ENCODE peak calls at places on chromosomes 7 and 10, in eight cellular contexts. M is mesenteric fat pad; F is kidney glomerular epithelial cell; Y is astrocyte of the cerebellum; Q is naive B cell; J is activated CD4-positive, alpha-beta T cell treated with anti-CD3 and anti-CD28 coated beads, Interleukin-2, amount 50 U/mL, for 48 hours; X is activated CD4-positive, CD25-positive, alpha-beta regulatory T cell; B is NCI-H146. G is an unnamed sample.

GRCh38 chr7:45469103-45469502 is 105.1 kb upstream of the ADCY1 start:
- DNase-seq in M (no peak), F (no peak), J (no peak), B (no peak), X (no peak), Q (no peak), Y (peak; percentile 84), G (no peak)

GRCh38 chr7:143003393-143004051 is 23.4 kb downstream of the OR9A2 start:
- DNase-seq in Y (peak; percentile 18), J (peak; percentile 27), B (peak; percentile 7), M (no peak), Q (peak; percentile 55), F (peak; percentile 44), X (no peak), G (peak; percentile 58)

GRCh38 chr10:124701435-124701834 is 42.7 kb downstream of the FAM53B start:
- DNase-seq in Q (no peak), Y (peak; percentile 39), M (peak; percentile 94), J (no peak), X (no peak), B (no peak), F (no peak), G (no peak)

GRCh38 chr10:33113111-33113856 is 155.3 kb upstream of the ITGB1 start:
- DNase-seq in M (no peak), B (no peak), X (no peak), Y (no peak), Q (no peak), J (no peak), F (no peak), G (peak; percentile 55)

GRCh38 chr7:147013820-147014219 is 897.2 kb downstream of the CNTNAP2 start:
- DNase-seq in Y (peak; percentile 42), Q (no peak), J (no peak), X (no peak), M (no peak), B (no peak), F (no peak), G (no peak)

GRCh38 chr10:102342958-102343357 is 52.5 kb upstream of the NFKB2 start:
- DNase-seq in J (no peak), Q (no peak), X (no peak), Y (peak; percentile 63), F (peak; percentile 81), M (no peak), B (no peak), G (peak; percentile 85)

GRCh38 chr10:89744021-89744420 is 42.6 kb downstream of the KIF20B start:
- DNase-seq in Q (no peak), F (peak; percentile 16), Y (peak; percentile 6), M (no peak), X (no peak), B (no peak), J (no peak), G (no peak)

GRCh38 chr7:120760851-120761250 is 97.1 kb downstream of the TSPAN12 start:
- DNase-seq in F (no peak), Y (no peak), X (no peak), J (no peak), Q (no peak), M (no peak), B (no peak), G (no peak)

GRCh38 chr10:1401056-1401965 is 336.0 kb downstream of the ADARB2 start:
- DNase-seq in M (peak; percentile 78), J (no peak), Y (no peak), Q (no peak), F (no peak), X (no peak), B (no peak), G (no peak)

GRCh38 chr7:43443380-43443779 is 139.5 kb upstream of the STK17A start:
- DNase-seq in B (no peak), Q (no peak), X (no peak), Y (no peak), F (no peak), M (no peak), J (no peak), G (no peak)

GRCh38 chr10:86064931-86065662 is 301.5 kb downstream of the GRID1 start:
- DNase-seq in B (no peak), J (no peak), F (no peak), X (no peak), Y (no peak), M (peak; percentile 60), Q (no peak), G (no peak)

GRCh38 chr7:76089865-76090495 is 42.1 kb downstream of the MDH2 start:
- DNase-seq in Q (no peak), Y (no peak), J (no peak), B (no peak), F (no peak), X (no peak), M (no peak), G (no peak)

GRCh38 chr10:112435013-112435619 is 11.6 kb downstream of the ZDHHC6 start:
- DNase-seq in X (no peak), Y (peak; percentile 24), J (no peak), Q (no peak), M (no peak), B (no peak), F (peak; percentile 19), G (no peak)

GRCh38 chr7:32043688-32044087 is 26.5 kb downstream of the PDE1C start:
- DNase-seq in B (no peak), X (no peak), Q (no peak), M (no peak), J (no peak), F (peak; percentile 95), Y (no peak), G (peak; percentile 77)

GRCh38 chr10:120392245-120392644 is 64.8 kb upstream of the PLPP4 start:
- DNase-seq in Y (no peak), M (no peak), J (no peak), Q (no peak), F (no peak), X (no peak), B (no peak), G (peak; percentile 12)

GRCh38 chr7:150363872-150364271 is 4.8 kb upstream of the REPIN1 start:
- DNase-seq in J (no peak), Q (peak; percentile 62), X (no peak), F (no peak), M (no peak), Y (no peak), B (no peak), G (no peak)

GRCh38 chr10:21022821-21023220 is 125.7 kb upstream of the NEBL start:
- DNase-seq in B (no peak), J (no peak), F (no peak), X (no peak), M (no peak), Y (no peak), Q (no peak), G (no peak)

GRCh38 chr10:124150807-124151417 is 57.5 kb upstream of the CHST15 start:
- DNase-seq in J (no peak), B (peak; percentile 10), M (peak; percentile 74), Y (no peak), X (no peak), Q (no peak), F (no peak), G (no peak)

GRCh38 chr7:65475734-65476319 is 102.2 kb downstream of the ZNF92 start:
- DNase-seq in F (no peak), Y (no peak), X (no peak), B (no peak), J (no peak), Q (peak; percentile 77), M (no peak), G (peak; percentile 68)

GRCh38 chr10:97553575-97554100 is 18.9 kb upstream of the ANKRD2 start:
- DNase-seq in Y (peak; percentile 53), B (peak; percentile 68), X (peak; percentile 35), Q (peak; percentile 39), F (peak; percentile 61), J (peak; percentile 71), M (no peak), G (peak; percentile 58)

GRCh38 chr10:88582806-88583583 is at the start of gene RNLS:
- DNase-seq in Y (peak; percentile 6), M (peak; percentile 92), X (peak; percentile 48), J (peak; percentile 69), F (peak; percentile 76), Q (peak; percentile 65), B (no peak), G (peak; percentile 63)

GRCh38 chr7:35785250-35785649 is 15.6 kb upstream of the SEPTIN7 start:
- DNase-seq in Q (no peak), X (no peak), M (no peak), Y (no peak), J (no peak), F (no peak), B (no peak), G (no peak)

GRCh38 chr10:43212043-43212721 is 54.7 kb downstream of the RASGEF1A start:
- DNase-seq in B (no peak), Q (no peak), F (no peak), Y (no peak), M (no peak), X (no peak), J (no peak), G (no peak)

GRCh38 chr7:1925973-1926907 is 256.2 kb downstream of the ELFN1 start:
- DNase-seq in X (no peak), Q (peak; percentile 40), M (no peak), Y (no peak), F (no peak), B (no peak), J (no peak), G (no peak)

GRCh38 chr10:70858759-70859158 is 29.6 kb downstream of the PCBD1 start:
- DNase-seq in F (no peak), B (no peak), M (no peak), Y (no peak), J (no peak), Q (no peak), X (no peak), G (no peak)

GRCh38 chr10:126634915-126635314 is 35.6 kb downstream of the C10orf90 start:
- DNase-seq in Y (peak; percentile 47), X (no peak), M (no peak), F (no peak), B (no peak), J (no peak), Q (no peak), G (peak; percentile 32)

GRCh38 chr7:150943453-150943814 is 34.7 kb downstream of the KCNH2 start:
- DNase-seq in Q (no peak), Y (no peak), X (no peak), B (no peak), J (no peak), M (peak; percentile 68), F (no peak), G (no peak)

GRCh38 chr10:34008641-34009040 is 674.2 kb upstream of the NRP1 start:
- DNase-seq in Q (no peak), X (no peak), Y (no peak), M (no peak), F (no peak), J (no peak), B (no peak), G (no peak)

GRCh38 chr10:7218974-7219373 is 191.9 kb downstream of the SFMBT2 start:
- DNase-seq in B (no peak), X (no peak), Y (no peak), J (no peak), Q (no peak), F (peak; percentile 25), M (no peak), G (no peak)

GRCh38 chr10:132908621-132909295 is 33.6 kb downstream of the CFAP46 start:
- DNase-seq in F (no peak), J (no peak), B (no peak), Q (no peak), Y (no peak), M (no peak), X (no peak), G (no peak)

GRCh38 chr7:139708541-139708940 is 69.3 kb downstream of the HIPK2 start:
- DNase-seq in F (no peak), X (no peak), M (no peak), Y (no peak), B (no peak), Q (peak; percentile 55), J (no peak), G (no peak)

GRCh38 chr7:1666251-1666778 is 3.8 kb upstream of the ELFN1 start:
- DNase-seq in F (no peak), B (no peak), J (no peak), M (peak; percentile 86), Y (no peak), Q (no peak), X (no peak), G (peak; percentile 61)

GRCh38 chr7:23742051-23742450 is 32.0 kb downstream of the STK31 start:
- DNase-seq in F (no peak), Y (no peak), B (no peak), M (no peak), Q (no peak), X (no peak), J (no peak), G (no peak)

GRCh38 chr10:96448021-96448457 is 65.7 kb downstream of the TLL2 start:
- DNase-seq in Q (no peak), J (no peak), M (no peak), B (peak; percentile 29), X (no peak), Y (peak; percentile 22), F (no peak), G (peak; percentile 30)